ENCODE peak calls at places on chromosome 9, in four cellular contexts. E is small intestine, U is fibroblast of lung, X is tibial nerve. Z is an unnamed sample.

GRCh38 chr9:136488247-136489214 is 5.7 kb upstream of the SEC16A start:
- DNase-seq in X (no peak), E (peak; percentile 69), U (peak; percentile 32), Z (peak; percentile 80)

GRCh38 chr9:114465417-114465816 is 39.9 kb downstream of the WHRN start:
- DNase-seq in U (no peak), X (no peak), E (no peak), Z (no peak)

GRCh38 chr9:15219511-15219910 is 87.5 kb downstream of the TTC39B start:
- DNase-seq in E (peak; percentile 73), X (no peak), U (no peak), Z (no peak)

GRCh38 chr9:137029058-137029922 is 1.3 kb upstream of the ABCA2 start:
- DNase-seq in X (peak; percentile 64), E (peak; percentile 60), U (peak; percentile 41), Z (peak; percentile 84)

GRCh38 chr9:81680006-81680405 is 9.3 kb downstream of the TLE1 start:
- DNase-seq in X (no peak), U (no peak), E (no peak), Z (no peak)

GRCh38 chr9:95124582-95125359 is 192.7 kb downstream of the FANCC start:
- DNase-seq in X (no peak), E (no peak), U (no peak), Z (no peak)

GRCh38 chr9:98345011-98345410 is 89.6 kb upstream of the TBC1D2 start:
- DNase-seq in X (no peak), U (no peak), E (no peak), Z (no peak)

GRCh38 chr9:114898741-114899140 is 31.6 kb downstream of the TNFSF8 start:
- DNase-seq in U (no peak), X (no peak), E (peak; percentile 66), Z (peak; percentile 87)

GRCh38 chr9:129640871-129641750 is 840 bp downstream of the ASB6 start:
- DNase-seq in E (no peak), X (no peak), U (no peak), Z (peak; percentile 48)

GRCh38 chr9:120925535-120926396 is 830 bp downstream of the TRAF1 start:
- DNase-seq in U (peak; percentile 85), X (no peak), E (no peak), Z (peak; percentile 94)

GRCh38 chr9:20321683-20322082 is 300.6 kb downstream of the MLLT3 start:
- DNase-seq in X (no peak), U (no peak), E (peak; percentile 48), Z (peak; percentile 72)

GRCh38 chr9:36332006-36332405 is 68.1 kb downstream of the RNF38 start:
- DNase-seq in U (no peak), X (no peak), E (no peak), Z (no peak)

GRCh38 chr9:36163049-36163839 is 5.9 kb upstream of the CCIN start:
- DNase-seq in E (no peak), X (no peak), U (peak; percentile 93), Z (no peak)

GRCh38 chr9:95030344-95030743 is 287.2 kb downstream of the FANCC start:
- DNase-seq in E (no peak), U (no peak), X (no peak), Z (no peak)

GRCh38 chr9:132507670-132508469 is 74.5 kb upstream of the BARHL1 start:
- DNase-seq in X (peak; percentile 49), U (peak; percentile 73), E (peak; percentile 58), Z (peak; percentile 84)

GRCh38 chr9:68683433-68683832 is 21.6 kb upstream of the PIP5K1B start:
- DNase-seq in E (no peak), U (no peak), X (no peak), Z (no peak)

GRCh38 chr9:106675780-106676179 is 187.2 kb upstream of the ZNF462 start:
- DNase-seq in E (no peak), U (no peak), X (no peak), Z (no peak)

GRCh38 chr9:127075592-127076380 is 46.6 kb downstream of the ANGPTL2 start:
- DNase-seq in U (peak; percentile 17), X (no peak), E (no peak), Z (no peak)

GRCh38 chr9:2817987-2818386 is 25.9 kb downstream of the PUM3 start:
- DNase-seq in X (no peak), E (no peak), U (peak; percentile 74), Z (no peak)

GRCh38 chr9:95570646-95571045 is 53.9 kb upstream of the PTCH1 start:
- DNase-seq in X (no peak), E (no peak), U (no peak), Z (peak; percentile 32)

GRCh38 chr9:105038057-105038456 is 110.1 kb upstream of the ABCA1 start:
- DNase-seq in E (no peak), U (no peak), X (no peak), Z (no peak)

GRCh38 chr9:34576943-34577634 is 12.4 kb downstream of the CNTFR start:
- DNase-seq in E (no peak), U (no peak), X (no peak), Z (no peak)

GRCh38 chr9:111287127-111287526 is 42.9 kb downstream of the OR2K2 start:
- DNase-seq in X (no peak), E (no peak), U (peak; percentile 14), Z (no peak)

GRCh38 chr9:69421908-69422801 is 97.1 kb downstream of the ENTREP1 start:
- DNase-seq in E (peak; percentile 67), U (peak; percentile 68), X (no peak), Z (peak; percentile 52)

GRCh38 chr9:130837002-130837511 is 2.0 kb downstream of the ABL1 start:
- DNase-seq in E (peak; percentile 59), U (peak; percentile 62), X (no peak), Z (no peak)

GRCh38 chr9:71911908-71912325 is 478 bp downstream of the C9orf85 start:
- DNase-seq in E (no peak), X (no peak), U (peak; percentile 54), Z (no peak)

GRCh38 chr9:130423272-130423671 is 21.5 kb upstream of the ASS1 start:
- DNase-seq in U (no peak), E (no peak), X (no peak), Z (no peak)

GRCh38 chr9:134024393-134024792 is 888 bp upstream of the BRD3OS start:
- DNase-seq in E (no peak), X (no peak), U (no peak), Z (no peak)

GRCh38 chr9:22033012-22033630 is 24.0 kb upstream of the CDKN2B start:
- DNase-seq in X (no peak), E (no peak), U (no peak), Z (no peak)

GRCh38 chr9:114777841-114778240 is 28.0 kb downstream of the TNFSF15 start:
- DNase-seq in E (no peak), X (no peak), U (no peak), Z (peak; percentile 75)

GRCh38 chr9:21964925-21965385 is 29.2 kb downstream of the CDKN2A start:
- DNase-seq in E (peak; percentile 11), X (no peak), U (peak; percentile 55), Z (peak; percentile 70)

GRCh38 chr9:114098021-114098659 is 952 bp downstream of the KIF12 start:
- DNase-seq in U (no peak), X (no peak), E (peak; percentile 80), Z (peak; percentile 35)

GRCh38 chr9:15420796-15421195 is 1.9 kb upstream of the SNAPC3 start:
- DNase-seq in E (no peak), U (peak; percentile 17), X (no peak), Z (no peak)

GRCh38 chr9:94643176-94643575 is 3.9 kb upstream of the FBP1 start:
- DNase-seq in X (no peak), U (no peak), E (no peak), Z (no peak)

GRCh38 chr9:127762111-127762676 is 16.3 kb downstream of the SH2D3C start:
- DNase-seq in E (no peak), U (no peak), X (no peak), Z (no peak)

GRCh38 chr9:129665008-129665771 is at the start of gene PRRX2:
- DNase-seq in X (no peak), E (no peak), U (no peak), Z (peak; percentile 64)

GRCh38 chr9:91682806-91683205 is 259.2 kb upstream of the NFIL3 start:
- DNase-seq in X (no peak), E (no peak), U (peak; percentile 53), Z (no peak)

GRCh38 chr9:26142631-26143030 is 464.4 kb upstream of the TUSC1 start:
- DNase-seq in U (no peak), X (no peak), E (no peak), Z (no peak)

GRCh38 chr9:136720251-136720886 is 8.0 kb downstream of the DIPK1B start:
- DNase-seq in X (no peak), U (no peak), E (no peak), Z (no peak)

Z was measured in activated CD8-positive, alpha-beta T cell treated with anti-CD3 and anti-CD28 coated beads for 36 hours.